ENCODE peak calls at places on chromosomes 7 and 10, in five cellular contexts. W is tibial artery, X is neuronal stem cell, Z is Karpas-422, E is aorta. Q is an unnamed sample. For H3K36me3, the result is how much of the 10 kb centered on the place peaks cover.

GRCh38 chr7:110534241-110534931 is 556.5 kb upstream of the LRRN3 start:
- DNase-seq in Z (no peak), W (no peak), X (no peak), E (no peak), Q (no peak)

GRCh38 chr10:103431902-103432301 is 20.3 kb downstream of the CALHM2 start:
- DNase-seq in W (peak), Z (no peak), E (no peak), X (no peak), Q (no peak)

GRCh38 chr10:130020651-130021372 is 56.7 kb upstream of the EBF3 start:
- DNase-seq in W (peak), E (no peak), Z (no peak), X (no peak), Q (no peak)

GRCh38 chr7:19798986-19799385 is 25.6 kb upstream of the TMEM196 start:
- DNase-seq in X (no peak), E (no peak), W (no peak), Z (no peak), Q (no peak)

GRCh38 chr7:37784015-37784414 is 64.4 kb upstream of the NME8 start:
- DNase-seq in Z (no peak), E (no peak), W (no peak), X (no peak), Q (no peak)

GRCh38 chr7:134587736-134588135 is 38.8 kb downstream of the AKR1B15 start:
- DNase-seq in E (no peak), W (no peak), Z (no peak), X (no peak), Q (no peak)

GRCh38 chr10:127243490-127244272 is 47.3 kb upstream of the INSYN2A start:
- DNase-seq in E (no peak), W (no peak), Z (peak), X (peak), Q (peak)

GRCh38 chr10:109966961-109967738 is 40.6 kb upstream of the ADD3 start:
- DNase-seq in W (no peak), Z (no peak), E (no peak), X (no peak), Q (no peak)

GRCh38 chr7:44131173-44132009 is 8.0 kb upstream of the POLD2 start:
- DNase-seq in W (no peak), Z (peak), X (no peak), E (no peak), Q (peak)

GRCh38 chr10:113958631-113959382 is 84.9 kb upstream of the ADRB1 start:
- DNase-seq in E (peak), Z (no peak), X (no peak), W (peak), Q (no peak)

GRCh38 chr7:105875505-105875904 is 894 bp downstream of the ATXN7L1 start:
- DNase-seq in X (no peak), E (no peak), Z (no peak), W (no peak), Q (no peak)

GRCh38 chr7:128108641-128109423 is 77.6 kb upstream of the LRRC4 start:
- DNase-seq in W (peak), E (no peak), X (no peak), Z (peak), Q (no peak)

GRCh38 chr10:28072573-28072972 is 73.7 kb upstream of the ODAD2 start:
- DNase-seq in Z (no peak), X (no peak), E (no peak), W (no peak), Q (no peak)

GRCh38 chr7:135430626-135431025 is 79.3 kb downstream of the CNOT4 start:
- DNase-seq in Z (no peak), E (no peak), X (no peak), W (no peak), Q (no peak)

GRCh38 chr10:48470115-48470892 is 134.6 kb downstream of the ARHGAP22 start:
- DNase-seq in E (no peak), W (peak), X (no peak), Z (no peak), Q (peak)

GRCh38 chr10:99450624-99451498 is 20.4 kb upstream of the GOT1 start:
- DNase-seq in W (no peak), X (no peak), E (no peak), Z (no peak), Q (no peak)

GRCh38 chr7:68146970-68147369 is 1150.3 kb downstream of the TYW1 start:
- DNase-seq in W (no peak), E (no peak), Z (no peak), X (no peak), Q (no peak)

GRCh38 chr7:112892263-112892662 is 102.1 kb upstream of the TMEM168 start:
- DNase-seq in E (no peak), W (no peak), Z (no peak), X (no peak), Q (no peak)

GRCh38 chr10:29250066-29250465 is 38.8 kb upstream of the LYZL1 start:
- DNase-seq in E (no peak), W (no peak), Z (no peak), X (no peak), Q (no peak)

GRCh38 chr10:95964786-95965185 is 57.0 kb downstream of the CC2D2B start:
- DNase-seq in Z (no peak), W (no peak), X (no peak), E (no peak), Q (no peak)

GRCh38 chr7:140639366-140640053 is 1.1 kb downstream of the DENND2A start:
- DNase-seq in W (no peak), X (no peak), E (peak), Z (no peak), Q (peak)

GRCh38 chr7:31096198-31096881 is 44.2 kb downstream of the ADCYAP1R1 start:
- DNase-seq in X (no peak), E (no peak), Z (no peak), W (peak), Q (no peak)

GRCh38 chr7:110442386-110442837 is 648.5 kb upstream of the LRRN3 start:
- DNase-seq in W (no peak), Z (peak), E (no peak), X (peak), Q (peak)

GRCh38 chr10:12259988-12260387 is 64.0 kb downstream of the CDC123 start:
- DNase-seq in E (no peak), X (no peak), W (no peak), Z (no peak), Q (no peak)

GRCh38 chr10:122567056-122567660 is 6.6 kb downstream of the DMBT1 start:
- DNase-seq in Z (peak), W (no peak), E (no peak), X (no peak), Q (peak)

GRCh38 chr7:3157541-3158287 is 114.0 kb upstream of the CARD11 start:
- DNase-seq in X (no peak), Z (no peak), W (no peak), E (peak), Q (no peak)

GRCh38 chr10:12869427-12869826 is 132.1 kb downstream of the CCDC3 start:
- DNase-seq in E (no peak), Z (no peak), W (no peak), X (no peak), Q (no peak)

GRCh38 chr10:43453266-43453831 is 16.4 kb downstream of the ZNF487 start:
- DNase-seq in Z (peak), X (no peak), E (no peak), W (no peak), Q (no peak)

GRCh38 chr10:71719464-71720303 is at the start of gene C10orf105:
- DNase-seq in X (no peak), W (no peak), Z (no peak), E (peak), Q (peak)

GRCh38 chr10:71880425-71881306 is 29.6 kb upstream of the PSAP start:
- DNase-seq in E (peak), Z (peak), W (peak), X (no peak), Q (no peak)

GRCh38 chr10:8392216-8392615 is 337.7 kb downstream of the GATA3 start:
- DNase-seq in X (no peak), E (no peak), W (no peak), Z (no peak), Q (no peak)

GRCh38 chr10:12418725-12419278 is 69.5 kb downstream of the CAMK1D start:
- DNase-seq in W (no peak), X (no peak), Z (no peak), E (no peak), Q (no peak)

GRCh38 chr7:44461387-44461786 is 29.1 kb downstream of the NUDCD3 start:
- DNase-seq in E (no peak), Z (no peak), X (no peak), W (no peak), Q (no peak)

DNA sequence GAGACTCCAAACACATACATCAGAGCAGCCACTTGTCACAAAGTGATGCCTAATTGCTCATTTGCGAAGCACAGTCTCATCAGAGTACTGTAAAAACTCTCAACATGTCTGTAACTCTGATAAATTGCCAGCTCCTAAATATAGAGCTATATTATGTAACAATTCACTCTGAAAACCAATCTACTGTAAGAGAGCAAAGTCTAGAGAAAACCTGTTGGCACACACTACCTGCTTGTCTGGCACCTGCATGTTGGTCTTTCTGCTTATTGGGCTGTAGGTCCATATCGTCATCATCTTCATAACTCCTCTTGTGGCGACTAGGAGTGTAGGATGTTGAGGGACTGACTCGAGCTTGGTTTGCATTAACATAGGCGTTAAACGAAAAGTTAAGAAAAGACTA is 19.8 kb downstream of the MCMBP start:
- DNase-seq in E (no peak), W (no peak), X (no peak), Z (no peak), Q (no peak)
- H3K36me3 ChIP-seq in E (under half), W (half or more), X (under half), Z (half or more), Q (under half)

GRCh38 chr7:75980865-75981449 is 13.4 kb downstream of the TMEM120A start:
- DNase-seq in Z (no peak), W (no peak), E (no peak), X (no peak), Q (no peak)
- H3K36me3 ChIP-seq in Z (under half), W (under half), E (under half), X (under half), Q (under half)

GRCh38 chr10:1130226-1130625 is 74.0 kb downstream of the WDR37 start:
- DNase-seq in W (no peak), X (no peak), Z (no peak), E (no peak), Q (no peak)

GRCh38 chr10:1132584-1132983 is 76.4 kb downstream of the WDR37 start:
- DNase-seq in Z (no peak), X (no peak), W (no peak), E (no peak), Q (no peak)

GRCh38 chr10:1133495-1134045 is 77.4 kb downstream of the WDR37 start:
- DNase-seq in W (no peak), E (no peak), X (no peak), Z (no peak), Q (no peak)

GRCh38 chr10:1128649-1129048 is 72.5 kb downstream of the WDR37 start:
- DNase-seq in W (no peak), E (no peak), X (no peak), Z (no peak), Q (no peak)

DNA sequence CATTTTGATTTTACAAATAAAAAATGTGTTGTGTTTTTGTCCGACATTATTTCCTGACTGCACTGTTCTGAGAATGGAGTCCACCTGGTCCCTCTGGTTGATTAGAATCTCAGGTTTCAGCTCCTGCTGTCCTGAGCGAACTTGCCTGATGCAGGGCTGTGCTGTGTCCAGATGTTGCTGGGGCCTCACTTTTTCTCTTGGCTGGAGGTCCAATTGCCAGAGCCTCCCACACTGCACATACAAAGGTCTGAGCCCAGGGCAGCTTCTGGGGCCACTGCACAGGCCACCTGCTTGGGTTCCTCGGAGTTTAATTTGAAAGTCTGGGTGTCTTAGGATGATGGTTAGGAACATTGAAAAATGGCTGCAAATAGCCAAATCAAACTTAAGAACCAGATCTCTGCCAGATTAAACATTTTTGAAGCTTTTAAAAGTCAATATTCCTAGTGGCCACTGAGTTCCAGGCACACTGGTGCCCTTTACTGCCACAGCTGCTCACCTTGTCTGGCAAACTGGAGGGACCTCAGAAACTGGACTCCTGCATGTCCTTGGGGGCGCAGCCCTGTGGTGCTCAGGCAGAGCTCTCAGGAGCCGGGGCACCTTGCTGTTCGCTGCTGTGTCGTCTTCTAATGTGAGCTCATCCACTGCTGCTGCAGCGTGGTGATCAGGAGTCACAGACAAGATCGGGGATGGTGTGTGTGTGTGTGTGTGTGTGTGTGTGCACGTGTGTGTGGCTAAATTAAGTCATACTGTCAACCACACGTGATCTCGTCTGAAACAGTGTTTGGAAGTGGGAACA is 75.0 kb downstream of the WDR37 start:
- DNase-seq in E (no peak), Z (no peak), X (no peak), W (no peak), Q (no peak)
- H3K36me3 ChIP-seq in E (under half), Z (under half), X (under half), W (under half), Q (under half)

GRCh38 chr10:21533577-21534475 is at the start of gene MLLT10:
- DNase-seq in W (peak), E (peak), Z (peak), X (peak), Q (peak)

GRCh38 chr10:21534611-21535493 is 820 bp downstream of the MLLT10 start:
- DNase-seq in W (peak), X (no peak), Z (peak), E (peak), Q (peak)

GRCh38 chr10:21532694-21533576 is 1.1 kb upstream of the MLLT10 start:
- DNase-seq in E (no peak), X (no peak), Z (no peak), W (peak), Q (peak)

GRCh38 chr10:21535494-21535818 is 1.4 kb downstream of the MLLT10 start:
- DNase-seq in Z (no peak), W (no peak), E (no peak), X (no peak), Q (no peak)

GRCh38 chr10:21536874-21537273 is 2.8 kb downstream of the MLLT10 start:
- DNase-seq in W (no peak), X (no peak), E (no peak), Z (no peak), Q (no peak)
- H3K36me3 ChIP-seq in W (under half), X (under half), E (under half), Z (under half), Q (under half)